ENCODE peak calls at places on chromosomes 3 and 15, in seven cellular contexts. Q, R, N, I, Z, A and C are unnamed samples.

GRCh38 chr15:69145694-69146492 is 14.5 kb upstream of the GLCE start:
- DNase-seq in Q (peak), R (no peak), N (no peak), I (no peak), Z (no peak), A (peak), C (no peak)

GRCh38 chr15:67049351-67050044 is 15.9 kb upstream of the SMAD3 start:
- DNase-seq in Q (no peak), R (no peak), N (no peak), I (no peak), Z (no peak), A (no peak), C (no peak)

GRCh38 chr3:73448761-73449290 is 175.9 kb downstream of the PDZRN3 start:
- DNase-seq in Q (no peak), R (peak), N (no peak), I (no peak), Z (no peak), A (no peak), C (peak)

GRCh38 chr15:78712797-78713515 is 71.9 kb upstream of the CHRNB4 start:
- DNase-seq in Q (no peak), R (no peak), N (no peak), I (no peak), Z (no peak), A (no peak), C (peak)

GRCh38 chr3:46162975-46163550 is 45.0 kb downstream of the CCR1 start:
- DNase-seq in Q (no peak), R (no peak), N (no peak), I (no peak), Z (peak), A (no peak), C (no peak)

GRCh38 chr3:117719316-117719926 is 1009.8 kb downstream of the TUSC7 start:
- DNase-seq in Q (no peak), R (no peak), N (no peak), I (no peak), Z (peak), A (peak), C (peak)

GRCh38 chr15:63982381-63982854 is 63.9 kb downstream of the DAPK2 start:
- DNase-seq in Q (no peak), R (no peak), N (no peak), I (no peak), Z (no peak), A (no peak), C (no peak)

GRCh38 chr3:138686771-138687221 is 78.2 kb downstream of the FAIM start:
- DNase-seq in Q (no peak), R (peak), N (no peak), I (peak), Z (no peak), A (peak), C (peak)

GRCh38 chr3:45125550-45126026 is 20.6 kb downstream of the CDCP1 start:
- DNase-seq in Q (no peak), R (no peak), N (no peak), I (no peak), Z (peak), A (no peak), C (no peak)

GRCh38 chr3:133230191-133230590 is 169.7 kb upstream of the BFSP2 start:
- DNase-seq in Q (peak), R (no peak), N (no peak), I (no peak), Z (no peak), A (peak), C (no peak)

GRCh38 chr15:77836901-77837648 is 204.4 kb upstream of the LINGO1 start:
- DNase-seq in Q (no peak), R (no peak), N (no peak), I (no peak), Z (no peak), A (no peak), C (no peak)

GRCh38 chr3:47950453-47950852 is 65.8 kb downstream of the MAP4 start:
- DNase-seq in Q (no peak), R (no peak), N (no peak), I (no peak), Z (no peak), A (no peak), C (no peak)

GRCh38 chr3:189192725-189193124 is 21.0 kb downstream of the TPRG1 start:
- DNase-seq in Q (no peak), R (no peak), N (no peak), I (no peak), Z (no peak), A (no peak), C (no peak)

GRCh38 chr3:147915057-147915456 is 505.9 kb downstream of the ZIC1 start:
- DNase-seq in Q (no peak), R (no peak), N (no peak), I (no peak), Z (no peak), A (peak), C (no peak)

GRCh38 chr3:132650153-132650552 is 9.5 kb downstream of the ACAD11 start:
- DNase-seq in Q (no peak), R (no peak), N (no peak), I (no peak), Z (no peak), A (no peak), C (no peak)

GRCh38 chr3:51703026-51703775 is 3.7 kb upstream of the GRM2 start:
- DNase-seq in Q (no peak), R (no peak), N (no peak), I (no peak), Z (no peak), A (no peak), C (no peak)